ENCODE peak calls at places on chromosomes 13 and 19, in five cellular contexts. R is stomach; V is fibroblast of pulmonary artery; M is CD8-positive, alpha-beta T cell; T is tibial artery. W is an unnamed sample.

GRCh38 chr13:113116871-113117271 is 5.7 kb upstream of the F10 start:
- DNase-seq in V (no peak), T (no peak), R (peak), M (no peak), W (no peak)

GRCh38 chr13:98279473-98280175 is 102.6 kb upstream of the RNF113B start:
- DNase-seq in M (no peak), V (no peak), R (no peak), T (no peak), W (no peak)

GRCh38 chr13:66994097-66994496 is 236.0 kb downstream of the PCDH9 start:
- DNase-seq in V (peak), T (peak), R (peak), M (no peak), W (no peak)

GRCh38 chr13:111876506-111876905 is 190.4 kb upstream of the SOX1 start:
- DNase-seq in R (no peak), V (no peak), M (no peak), T (no peak), W (no peak)

GRCh38 chr19:48543121-48543710 is 8.8 kb upstream of the SULT2B1 start:
- DNase-seq in V (peak), R (peak), T (no peak), M (no peak), W (peak)

GRCh38 chr19:40252395-40252794 is 25.9 kb upstream of the CCNP start:
- DNase-seq in M (no peak), T (no peak), V (no peak), R (no peak), W (no peak)

GRCh38 chr19:47020992-47021496 is 1.4 kb downstream of the NPAS1 start:
- DNase-seq in M (no peak), T (no peak), V (peak), R (no peak), W (no peak)

GRCh38 chr13:87147076-87147475 is 524.1 kb upstream of the SLITRK5 start:
- DNase-seq in V (peak), R (no peak), T (no peak), M (no peak), W (peak)

GRCh38 chr13:64369121-64369520 is 2861.0 kb downstream of the PCDH9 start:
- DNase-seq in V (peak), R (no peak), T (no peak), M (no peak), W (no peak)

GRCh38 chr13:78325585-78325984 is 277.8 kb downstream of the POU4F1 start:
- DNase-seq in M (no peak), T (no peak), V (no peak), R (no peak), W (no peak)
- H3K4me3 ChIP-seq in M (no peak), T (no peak), V (no peak), R (no peak), W (no peak)

DNA sequence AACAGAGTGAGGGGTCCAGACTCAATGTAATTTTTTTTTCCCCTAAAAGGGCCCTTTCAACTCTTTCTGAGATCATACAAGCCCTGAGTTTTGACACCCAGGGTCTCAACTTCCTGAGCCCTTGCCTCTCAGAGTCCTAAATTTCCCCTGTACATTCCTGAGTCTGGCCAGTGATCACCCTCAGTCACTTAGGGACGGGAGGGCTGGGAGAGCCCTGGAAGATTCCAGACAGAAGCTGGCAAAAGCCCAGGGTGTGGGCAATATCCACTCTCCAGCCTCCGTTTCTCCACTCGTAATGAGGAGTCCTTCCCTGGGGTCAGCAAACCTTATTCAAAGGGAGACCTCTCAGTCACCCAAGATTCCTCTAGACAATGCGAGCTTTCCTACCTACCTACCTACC is 1.6 kb downstream of the PPP1R13L start:
- DNase-seq in V (no peak), M (no peak), T (no peak), R (no peak), W (no peak)
- H3K4me3 ChIP-seq in V (peak), M (no peak), T (no peak), R (no peak), W (peak)

GRCh38 chr19:15456441-15456840 is 6.7 kb upstream of the WIZ start:
- DNase-seq in M (no peak), V (no peak), T (no peak), R (no peak), W (no peak)
- H3K4me3 ChIP-seq in M (no peak), V (no peak), T (no peak), R (no peak), W (no peak)

GRCh38 chr19:4122480-4122879 is 1.4 kb downstream of the MAP2K2 start:
- DNase-seq in T (no peak), V (no peak), M (no peak), R (no peak), W (no peak)
- H3K4me3 ChIP-seq in T (peak), V (peak), M (peak), R (peak), W (peak)

GRCh38 chr19:1362385-1363257 is 21.1 kb upstream of the NDUFS7 start:
- DNase-seq in M (no peak), T (no peak), R (no peak), V (no peak), W (no peak)

GRCh38 chr19:1363599-1363998 is 20.1 kb upstream of the NDUFS7 start:
- DNase-seq in T (no peak), R (no peak), V (no peak), M (peak), W (no peak)

GRCh38 chr19:1360126-1360817 is 23.4 kb upstream of the NDUFS7 start:
- DNase-seq in V (no peak), T (no peak), M (no peak), R (no peak), W (no peak)

GRCh38 chr19:1361601-1362384 is 21.9 kb upstream of the NDUFS7 start:
- DNase-seq in T (no peak), M (no peak), R (no peak), V (peak), W (peak)

GRCh38 chr19:1360818-1361461 is 22.8 kb upstream of the NDUFS7 start:
- DNase-seq in R (no peak), V (peak), T (peak), M (no peak), W (no peak)
- H3K4me3 ChIP-seq in R (peak), V (peak), T (peak), M (no peak), W (no peak)

DNA sequence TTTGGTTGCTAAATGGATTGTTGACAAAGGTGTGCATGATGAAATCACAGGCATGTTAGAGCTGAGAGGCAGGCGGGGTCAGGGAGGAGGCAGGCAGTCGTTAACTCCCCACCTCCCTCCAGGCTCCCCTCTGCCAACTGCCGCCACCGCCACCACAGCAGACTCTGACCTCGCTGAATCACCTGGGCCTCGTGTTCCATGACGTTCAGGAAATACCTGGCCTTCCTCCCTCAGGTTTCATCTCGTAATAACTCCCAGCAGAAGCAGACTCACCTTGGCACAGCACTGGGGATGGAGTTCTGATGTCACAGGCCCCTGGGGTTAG is 198.5 kb downstream of the KATNAL1 start:
- DNase-seq in R (peak), T (no peak), V (no peak), M (no peak), W (peak)
- H3K4me3 ChIP-seq in R (no peak), T (no peak), V (no peak), M (no peak), W (no peak)

GRCh38 chr19:37855098-37855497 is 51.3 kb downstream of the WDR87 start:
- DNase-seq in T (no peak), V (peak), R (no peak), M (no peak), W (no peak)
- H3K4me3 ChIP-seq in T (no peak), V (no peak), R (no peak), M (no peak), W (no peak)

GRCh38 chr19:30227661-30228112 is 144.5 kb upstream of the ZNF536 start:
- DNase-seq in V (peak), T (no peak), R (peak), M (no peak), W (peak)
- H3K4me3 ChIP-seq in V (peak), T (peak), R (peak), M (peak), W (peak)

W was measured in PC-3.